ENCODE peak calls at places on chromosomes 4 and X, in five cellular contexts. K is stimulated activated CD4-positive, alpha-beta T cell treated with anti-CD3 and anti-CD28 coated beads, Interleukin-4, amount 100 ng/mL, for 24 hours; H is activated effector memory CD4-positive, alpha-beta T cell treated with Interleukin-2 at 50 U/mL for 16 hours; W is posterior vena cava; Z is adrenal gland. Y is an unnamed sample.

GRCh38 chrX:25721564-25721963 is 416.6 kb upstream of the MAGEB18 start:
- DNase-seq in K (no peak), W (no peak), H (no peak), Z (no peak), Y (no peak)

GRCh38 chrX:135528756-135529155 is 8.3 kb downstream of the INTS6L start:
- DNase-seq in Z (no peak), H (no peak), K (no peak), W (no peak), Y (no peak)

GRCh38 chrX:105715746-105716145 is 106.6 kb upstream of the NRK start:
- DNase-seq in K (no peak), Z (no peak), H (no peak), W (no peak), Y (no peak)

GRCh38 chr4:166277406-166277805 is 404.4 kb downstream of the TLL1 start:
- DNase-seq in H (no peak), Z (no peak), W (no peak), K (no peak), Y (no peak)

GRCh38 chr4:78369691-78370090 is 181.9 kb upstream of the ANXA3 start:
- DNase-seq in W (no peak), K (no peak), Z (no peak), H (no peak), Y (no peak)

GRCh38 chr4:5553801-5554200 is 154.6 kb downstream of the EVC2 start:
- DNase-seq in H (no peak), Z (no peak), W (no peak), K (no peak), Y (no peak)

GRCh38 chrX:40098264-40099045 is 697 bp upstream of the BCOR start:
- DNase-seq in H (peak; percentile 38), Z (peak; percentile 59), W (no peak), K (peak; percentile 47), Y (peak; percentile 89)

GRCh38 chrX:9341305-9342201 is 123.3 kb upstream of the TBL1X start:
- DNase-seq in Z (peak; percentile 81), K (peak; percentile 60), W (peak; percentile 94), H (no peak), Y (peak; percentile 94)

GRCh38 chr4:132540268-132540667 is 608.8 kb upstream of the PCDH10 start:
- DNase-seq in K (no peak), Z (no peak), W (no peak), H (no peak), Y (no peak)

GRCh38 chr4:7909966-7910720 is 29.5 kb downstream of the AFAP1 start:
- DNase-seq in W (no peak), Z (no peak), K (no peak), H (no peak), Y (no peak)

GRCh38 chrX:115892056-115892708 is 278.4 kb upstream of the AGTR2 start:
- DNase-seq in W (no peak), H (no peak), K (no peak), Z (peak; percentile 15), Y (no peak)

GRCh38 chr4:188282620-188283232 is 143.5 kb downstream of the TRIML1 start:
- DNase-seq in W (no peak), H (no peak), Z (no peak), K (no peak), Y (no peak)

GRCh38 chr4:139229534-139230039 is 50.4 kb downstream of the MGARP start:
- DNase-seq in K (peak; percentile 31), Z (no peak), H (no peak), W (no peak), Y (no peak)

Y was measured in spleen.